ENCODE peak calls at places on chromosomes 4 and X, in nine cellular contexts. R, G, N, X, W, U, F, O and J are unnamed samples.

GRCh38 chr4:15755781-15756180 is 22.3 kb upstream of the CD38 start:
- DNase-seq in F (no peak), W (no peak), R (no peak), U (no peak), N (no peak), O (no peak), G (no peak), X (peak), J (no peak)

GRCh38 chrX:73930300-73930699 is 367.3 kb downstream of the CHIC1 start:
- DNase-seq in X (no peak), N (no peak), F (no peak), O (no peak), U (no peak), W (no peak), R (no peak), G (no peak), J (no peak)

GRCh38 chr4:109207060-109207459 is 95.4 kb downstream of the COL25A1 start:
- DNase-seq in F (peak), N (peak), G (no peak), O (peak), W (no peak), R (no peak), U (no peak), X (no peak), J (no peak)

GRCh38 chr4:185656467-185656890 is 121.2 kb upstream of the PDLIM3 start:
- DNase-seq in R (peak), F (peak), U (no peak), O (no peak), X (peak), W (peak), N (no peak), G (no peak), J (no peak)

GRCh38 chr4:81030617-81031388 is at the start of gene BMP3:
- DNase-seq in O (peak), N (no peak), X (peak), R (peak), G (no peak), W (no peak), U (peak), F (peak), J (no peak)

GRCh38 chr4:39410415-39410814 is 3.7 kb downstream of the KLB start:
- DNase-seq in W (no peak), N (no peak), U (no peak), R (no peak), O (no peak), F (no peak), X (no peak), G (no peak), J (no peak)

GRCh38 chr4:25970691-25971427 is 56.8 kb downstream of the SMIM20 start:
- DNase-seq in F (peak), R (no peak), O (no peak), N (no peak), U (peak), G (no peak), W (peak), X (peak), J (no peak)

GRCh38 chr4:99809326-99809725 is 7.3 kb upstream of the DAPP1 start:
- DNase-seq in U (no peak), O (no peak), X (no peak), N (no peak), G (no peak), R (no peak), F (no peak), W (no peak), J (no peak)

GRCh38 chr4:186144596-186145569 is 40.4 kb downstream of the FAM149A start:
- DNase-seq in X (peak), F (peak), R (peak), U (peak), W (peak), G (no peak), O (peak), N (peak), J (no peak)

GRCh38 chr4:687048-687974 is 1.6 kb downstream of the SLC49A3 start:
- DNase-seq in O (no peak), X (peak), W (peak), F (no peak), U (peak), R (peak), G (no peak), N (no peak), J (peak)

GRCh38 chr4:148808416-148808815 is 366.2 kb upstream of the NR3C2 start:
- DNase-seq in O (no peak), X (no peak), W (peak), G (no peak), N (no peak), R (no peak), U (no peak), F (no peak), J (no peak)

GRCh38 chr4:76950846-76951321 is 1.3 kb downstream of the SEPTIN11 start:
- DNase-seq in W (no peak), U (no peak), F (peak), N (peak), R (no peak), G (no peak), X (peak), O (peak), J (no peak)

GRCh38 chr4:87872043-87872442 is 39.3 kb downstream of the MEPE start:
- DNase-seq in W (peak), X (no peak), G (no peak), R (no peak), N (no peak), U (no peak), O (no peak), F (no peak), J (no peak)

GRCh38 chrX:20742106-20742505 is 475.4 kb upstream of the RPS6KA3 start:
- DNase-seq in W (peak), X (no peak), F (no peak), G (no peak), O (peak), N (peak), R (no peak), U (no peak), J (no peak)

GRCh38 chrX:40085086-40085551 is 12.6 kb downstream of the BCOR start:
- DNase-seq in R (no peak), X (peak), N (no peak), F (no peak), W (peak), O (no peak), U (peak), G (no peak), J (no peak)

GRCh38 chr4:14787894-14788293 is 214.4 kb upstream of the CPEB2 start:
- DNase-seq in O (no peak), X (peak), W (no peak), F (no peak), N (peak), U (peak), G (no peak), R (no peak), J (no peak)

GRCh38 chr4:111991797-111992196 is 153.5 kb upstream of the FAM241A start:
- DNase-seq in W (peak), N (no peak), G (no peak), U (peak), O (no peak), F (no peak), X (peak), R (no peak), J (no peak)